ENCODE peak calls at places on chromosome 2, in six cellular contexts. X, Q, P, Y, R and Z are unnamed samples.
A peak's percentile ranks its signal among the peaks of the same experiment; 100 is the strongest.

GRCh38 chr2:43832457-43832856 is 6.2 kb downstream of the ABCG5 start:
- DNase-seq in X (peak; percentile 8), Q (no peak), P (no peak), Y (no peak), R (no peak), Z (peak; percentile 29)

GRCh38 chr2:96134421-96134820 is 3.9 kb downstream of the ASTL start:
- DNase-seq in X (no peak), Q (no peak), P (no peak), Y (no peak), R (no peak), Z (no peak)

GRCh38 chr2:17672583-17673317 is 80.9 kb downstream of the SMC6 start:
- DNase-seq in X (peak; percentile 47), Q (no peak), P (no peak), Y (no peak), R (no peak), Z (peak; percentile 82)

GRCh38 chr2:189022492-189022891 is 48.3 kb downstream of the COL3A1 start:
- DNase-seq in X (no peak), Q (no peak), P (no peak), Y (no peak), R (no peak), Z (peak; percentile 96)

GRCh38 chr2:8677646-8678592 is 3.9 kb upstream of the ID2 start:
- DNase-seq in X (peak; percentile 28), Q (peak; percentile 68), P (no peak), Y (peak; percentile 66), R (peak; percentile 80), Z (peak; percentile 44)

GRCh38 chr2:55519908-55520885 is 679 bp downstream of the CFAP36 start:
- DNase-seq in X (peak; percentile 47), Q (no peak), P (no peak), Y (no peak), R (no peak), Z (peak; percentile 29)

GRCh38 chr2:157150747-157151146 is 106.8 kb upstream of the GALNT5 start:
- DNase-seq in X (no peak), Q (no peak), P (no peak), Y (no peak), R (no peak), Z (no peak)

GRCh38 chr2:217538719-217539118 is 464.1 kb downstream of the TNS1 start:
- DNase-seq in X (no peak), Q (no peak), P (no peak), Y (no peak), R (no peak), Z (no peak)

GRCh38 chr2:120465012-120465700 is 119.2 kb downstream of the INHBB start:
- DNase-seq in X (no peak), Q (peak; percentile 19), P (no peak), Y (no peak), R (no peak), Z (no peak)

GRCh38 chr2:140861666-140862065 is 1269.2 kb downstream of the LRP1B start:
- DNase-seq in X (no peak), Q (no peak), P (no peak), Y (no peak), R (no peak), Z (no peak)

GRCh38 chr2:98560256-98560771 is 48.0 kb downstream of the COA5 start:
- DNase-seq in X (peak; percentile 83), Q (no peak), P (no peak), Y (peak; percentile 46), R (no peak), Z (peak; percentile 92)

GRCh38 chr2:37573406-37573805 is 98.0 kb downstream of the CDC42EP3 start:
- DNase-seq in X (peak; percentile 27), Q (no peak), P (no peak), Y (no peak), R (no peak), Z (peak; percentile 50)

GRCh38 chr2:220134756-220135534 is 507.5 kb downstream of the SLC4A3 start:
- DNase-seq in X (peak; percentile 55), Q (no peak), P (no peak), Y (no peak), R (no peak), Z (peak; percentile 11)

GRCh38 chr2:10194021-10194820 is 71.7 kb downstream of the RRM2 start:
- DNase-seq in X (no peak), Q (no peak), P (no peak), Y (no peak), R (no peak), Z (peak; percentile 59)

GRCh38 chr2:62180960-62181359 is 15.0 kb upstream of the B3GNT2 start:
- DNase-seq in X (no peak), Q (no peak), P (no peak), Y (no peak), R (no peak), Z (no peak)

GRCh38 chr2:30225131-30225762 is 6.1 kb upstream of the LBH start:
- DNase-seq in X (no peak), Q (no peak), P (no peak), Y (peak; percentile 73), R (no peak), Z (peak; percentile 58)

GRCh38 chr2:105038383-105039061 is 653 bp downstream of the MRPS9 start:
- DNase-seq in X (peak; percentile 24), Q (no peak), P (no peak), Y (no peak), R (no peak), Z (peak; percentile 9)

GRCh38 chr2:69389271-69389670 is 2.2 kb upstream of the GFPT1 start:
- DNase-seq in X (no peak), Q (no peak), P (no peak), Y (no peak), R (no peak), Z (no peak)

GRCh38 chr2:211347328-211347727 is 790.9 kb downstream of the CPS1 start:
- DNase-seq in X (no peak), Q (no peak), P (no peak), Y (no peak), R (no peak), Z (no peak)

GRCh38 chr2:15613736-15614429 is 22.2 kb downstream of the DDX1 start:
- DNase-seq in X (no peak), Q (no peak), P (no peak), Y (no peak), R (no peak), Z (no peak)

GRCh38 chr2:109513749-109514588 is 99.8 kb downstream of the SEPTIN10 start:
- DNase-seq in X (peak; percentile 72), Q (no peak), P (peak; percentile 34), Y (no peak), R (no peak), Z (peak; percentile 89)

GRCh38 chr2:220365023-220365422 is 737.6 kb downstream of the SLC4A3 start:
- DNase-seq in X (peak; percentile 48), Q (no peak), P (no peak), Y (no peak), R (no peak), Z (peak; percentile 70)

GRCh38 chr2:96073170-96073775 is 38.6 kb upstream of the GPAT2 start:
- DNase-seq in X (no peak), Q (no peak), P (no peak), Y (no peak), R (no peak), Z (no peak)

DNA sequence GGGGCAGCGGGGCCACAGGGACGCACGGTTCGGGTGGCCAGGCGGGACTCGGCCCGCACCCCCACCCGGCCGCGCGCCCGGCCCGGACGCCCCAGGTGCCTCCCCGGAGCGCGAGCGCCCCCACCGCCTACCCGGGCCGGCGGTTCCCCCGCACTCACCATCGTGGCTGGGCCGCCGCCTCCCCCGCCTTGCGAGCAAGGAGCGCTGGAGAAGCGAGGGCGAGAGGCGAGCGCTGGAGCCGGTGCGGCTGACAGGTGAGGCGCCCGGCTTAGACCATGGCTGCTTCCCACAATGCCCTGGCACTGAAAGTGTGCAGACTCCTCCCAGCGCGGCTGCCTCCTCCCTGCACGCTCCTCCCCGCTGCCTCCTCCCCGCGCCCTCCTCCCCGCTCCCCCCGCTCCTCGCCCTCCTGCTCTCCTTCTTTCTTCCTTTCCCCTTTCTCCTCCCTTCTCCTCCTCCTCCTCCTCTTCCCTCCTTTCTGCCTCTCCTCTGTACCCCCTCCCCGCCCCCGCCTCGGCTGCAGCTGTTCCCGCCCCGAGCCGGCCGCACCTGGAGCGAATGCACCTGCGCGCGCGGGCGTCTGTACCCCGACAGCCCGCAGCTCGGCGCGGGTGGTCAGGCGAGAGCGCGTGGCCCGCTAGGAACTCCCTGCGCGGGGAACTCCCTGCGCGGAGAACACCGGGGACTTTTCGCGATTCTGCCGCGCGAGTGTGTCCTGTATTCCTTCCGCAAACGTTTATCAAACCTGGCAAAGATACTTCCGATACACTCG is at the start of gene AP1S3:
- DNase-seq in X (peak; percentile 83), Q (peak; percentile 87), P (peak; percentile 28), Y (peak; percentile 60), R (peak; percentile 80), Z (peak; percentile 37)
- TF ChIP-seq CTCF in X (no peak), Q (no peak), P (no peak), Y (no peak), R (peak; percentile 11), Z (no peak)

DNA sequence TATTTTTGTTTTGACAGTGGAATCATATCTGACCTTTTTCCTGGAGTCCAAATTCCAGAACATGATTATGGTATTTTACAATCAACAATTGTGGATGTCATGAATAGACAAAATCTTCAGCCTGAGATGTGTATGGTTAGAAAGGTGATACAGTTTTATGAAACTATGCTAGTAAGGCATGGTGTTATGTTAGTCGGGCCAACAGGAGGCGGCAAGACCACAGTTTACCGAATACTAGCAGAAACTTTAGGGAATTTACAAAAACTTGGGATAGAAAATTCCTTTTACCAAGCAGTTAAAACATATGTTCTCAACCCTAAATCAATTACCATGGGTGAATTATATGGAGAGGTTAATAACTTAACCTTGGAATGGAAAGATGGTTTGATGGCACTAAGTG is 137.0 kb downstream of the DNAH6 start:
- DNase-seq in X (no peak), Q (no peak), P (no peak), Y (no peak), R (no peak), Z (peak; percentile 3)
- TF ChIP-seq CTCF in X (no peak), Q (no peak), P (no peak), Y (no peak), R (no peak), Z (no peak)

GRCh38 chr2:6370753-6371152 is 495.0 kb downstream of the CMPK2 start:
- DNase-seq in X (no peak), Q (no peak), P (no peak), Y (no peak), R (peak; percentile 89), Z (no peak)

GRCh38 chr2:6369266-6369665 is 496.4 kb downstream of the CMPK2 start:
- DNase-seq in X (no peak), Q (no peak), P (no peak), Y (no peak), R (no peak), Z (no peak)

GRCh38 chr2:6368271-6368670 is 497.4 kb downstream of the CMPK2 start:
- DNase-seq in X (no peak), Q (no peak), P (no peak), Y (no peak), R (no peak), Z (no peak)

DNA sequence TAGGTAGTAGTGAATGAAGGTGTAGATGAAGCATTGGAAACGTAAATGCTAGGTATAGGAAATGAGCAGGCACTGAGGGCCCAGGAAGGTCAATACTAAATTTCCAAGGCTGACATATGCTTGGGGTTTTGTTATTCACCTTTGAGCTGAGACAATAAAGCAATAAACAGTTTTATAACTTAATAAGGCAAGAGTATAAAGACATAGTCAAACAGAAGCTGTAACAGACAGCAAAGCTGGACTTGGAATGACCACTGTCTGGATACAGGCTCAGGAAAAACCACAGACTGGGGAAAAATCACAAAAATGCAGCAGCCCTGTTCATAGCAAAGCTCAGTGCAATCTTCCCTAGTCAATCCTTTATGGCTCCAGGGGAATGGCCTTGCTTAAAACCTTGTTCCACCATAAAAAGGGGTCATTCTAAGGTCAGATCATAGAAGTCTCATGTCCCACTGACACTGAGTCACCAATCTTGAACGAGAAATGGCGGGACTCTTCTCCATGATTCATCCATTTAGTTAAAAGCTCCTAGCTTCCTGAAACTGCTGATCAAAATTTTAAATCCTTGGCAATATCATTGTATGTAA is 493.3 kb downstream of the CMPK2 start:
- DNase-seq in X (peak; percentile 55), Q (no peak), P (no peak), Y (no peak), R (no peak), Z (peak; percentile 2)
- TF ChIP-seq CTCF in X (no peak), Q (no peak), P (no peak), Y (no peak), R (no peak), Z (no peak)

GRCh38 chr2:20443276-20443920 is 3.5 kb upstream of the RHOB start:
- DNase-seq in X (peak; percentile 66), Q (no peak), P (no peak), Y (no peak), R (peak; percentile 30), Z (peak; percentile 73)
- TF ChIP-seq CTCF in X (peak; percentile 38), Q (peak; percentile 68), P (no peak), Y (peak; percentile 61), R (no peak), Z (peak; percentile 41)